ENCODE peak calls at places on chromosomes 16 and 17, in five cellular contexts. V, J, Q, D and X are unnamed samples.

GRCh38 chr17:80546267-80546666 is 1.6 kb downstream of the RPTOR start:
- DNase-seq in Q (peak; percentile 16), J (no peak), V (no peak), D (no peak), X (no peak)

GRCh38 chr17:78133971-78134898 is 3.7 kb downstream of the TMC8 start:
- DNase-seq in D (no peak), Q (peak; percentile 47), V (peak; percentile 76), J (peak; percentile 80), X (no peak)

GRCh38 chr17:42526031-42526444 is 10.0 kb upstream of the NAGLU start:
- DNase-seq in D (no peak), Q (peak; percentile 77), J (no peak), V (no peak), X (no peak)

GRCh38 chr16:57906385-57907316 is 64.3 kb downstream of the CNGB1 start:
- DNase-seq in D (no peak), Q (peak; percentile 37), J (peak; percentile 41), V (peak; percentile 51), X (no peak)

GRCh38 chr16:19701091-19701490 is 16.9 kb downstream of the KNOP1 start:
- DNase-seq in D (no peak), J (no peak), Q (no peak), V (no peak), X (no peak)

GRCh38 chr16:88070989-88071625 is 119.9 kb downstream of the BANP start:
- DNase-seq in J (no peak), Q (no peak), D (no peak), V (no peak), X (no peak)

GRCh38 chr17:19262650-19263620 is 25.8 kb downstream of the EPN2 start:
- DNase-seq in Q (peak; percentile 81), D (no peak), J (no peak), V (no peak), X (no peak)

GRCh38 chr17:21157586-21158370 is 31.0 kb downstream of the DHRS7B start:
- DNase-seq in J (no peak), V (no peak), Q (no peak), D (no peak), X (no peak)

GRCh38 chr16:30761427-30761927 is 385 bp downstream of the CFAP119 start:
- DNase-seq in V (peak; percentile 60), D (no peak), J (peak; percentile 38), Q (no peak), X (no peak)

GRCh38 chr16:8655184-8655717 is 19.2 kb upstream of the ABAT start:
- DNase-seq in Q (peak; percentile 43), V (peak; percentile 58), D (no peak), J (peak; percentile 53), X (no peak)

GRCh38 chr16:53565300-53565699 is 62.3 kb upstream of the AKTIP start:
- DNase-seq in D (no peak), J (no peak), Q (peak; percentile 12), V (no peak), X (peak; percentile 20)

GRCh38 chr17:77132411-77133086 is 8.2 kb upstream of the SEC14L1 start:
- DNase-seq in V (no peak), D (no peak), J (no peak), Q (peak; percentile 39), X (no peak)

GRCh38 chr17:42673885-42674754 is 2.7 kb downstream of the PLEKHH3 start:
- DNase-seq in Q (peak; percentile 66), V (peak; percentile 75), J (peak; percentile 62), D (no peak), X (peak; percentile 53)

GRCh38 chr16:81699596-81699995 is 79.5 kb upstream of the PLCG2 start:
- DNase-seq in D (no peak), J (no peak), Q (no peak), V (no peak), X (no peak)

GRCh38 chr17:10727192-10727591 is 2.6 kb downstream of the TMEM220 start:
- DNase-seq in J (no peak), V (no peak), Q (no peak), D (no peak), X (no peak)

GRCh38 chr17:57927048-57927723 is 28.0 kb downstream of the CUEDC1 start:
- DNase-seq in D (no peak), J (no peak), Q (peak; percentile 91), V (peak; percentile 60), X (peak; percentile 76)

GRCh38 chr17:61699694-61700093 is 108.7 kb upstream of the NACA2 start:
- DNase-seq in J (no peak), Q (no peak), V (no peak), D (no peak), X (no peak)

GRCh38 chr16:89601906-89602272 is 11.6 kb upstream of the DPEP1 start:
- DNase-seq in J (no peak), D (no peak), Q (no peak), V (no peak), X (no peak)